ENCODE peak calls at places on chromosomes 7 and 10, in nine cellular contexts. B is OCI-LY7, M is aorta, I is adrenal gland, Q is endodermal cell, E is PC-9, R is PC-3, N is mammary epithelial cell, V is brain microvascular endothelial cell. F is an unnamed sample.

GRCh38 chr7:80781561-80781979 is 137.3 kb downstream of the SEMA3C start:
- DNase-seq in B (no peak), M (no peak), I (peak), Q (peak), E (peak), R (peak), N (peak), V (peak), F (no peak)

GRCh38 chr10:120819366-120819765 is 31.8 kb upstream of the WDR11 start:
- DNase-seq in B (no peak), M (no peak), I (no peak), Q (no peak), E (no peak), R (no peak), N (no peak), V (no peak), F (no peak)

GRCh38 chr10:5532618-5533097 is 7.9 kb downstream of the CALML3 start:
- DNase-seq in B (no peak), M (no peak), I (no peak), Q (peak), E (no peak), R (no peak), N (no peak), V (no peak), F (no peak)

GRCh38 chr10:119025776-119026175 is 3.7 kb upstream of the NANOS1 start:
- DNase-seq in B (no peak), M (no peak), I (no peak), Q (no peak), E (peak), R (peak), N (no peak), V (no peak), F (no peak)

GRCh38 chr7:23685770-23686169 is 5.8 kb downstream of the FAM221A start:
- DNase-seq in B (no peak), M (no peak), I (no peak), Q (no peak), E (no peak), R (peak), N (peak), V (no peak), F (no peak)

GRCh38 chr7:38801786-38802185 is 107.2 kb downstream of the VPS41 start:
- DNase-seq in B (no peak), M (no peak), I (no peak), Q (no peak), E (no peak), R (no peak), N (no peak), V (peak), F (no peak)

GRCh38 chr7:23106491-23106800 is 861 bp downstream of the KLHL7 start:
- DNase-seq in B (no peak), M (no peak), I (no peak), Q (peak), E (no peak), R (peak), N (no peak), V (no peak), F (no peak)

GRCh38 chr7:117019786-117020604 is 66.7 kb downstream of the ST7 start:
- DNase-seq in B (no peak), M (peak), I (peak), Q (peak), E (no peak), R (peak), N (peak), V (peak), F (no peak)

GRCh38 chr10:6514844-6515780 is 65.0 kb downstream of the PRKCQ start:
- DNase-seq in B (no peak), M (no peak), I (peak), Q (no peak), E (no peak), R (no peak), N (no peak), V (no peak), F (no peak)

GRCh38 chr7:49438281-49438680 is 335.2 kb upstream of the VWC2 start:
- DNase-seq in B (no peak), M (no peak), I (no peak), Q (no peak), E (no peak), R (no peak), N (no peak), V (no peak), F (no peak)

GRCh38 chr10:125828311-125828710 is 5.0 kb downstream of the BCCIP start:
- DNase-seq in B (no peak), M (no peak), I (no peak), Q (no peak), E (no peak), R (no peak), N (no peak), V (no peak), F (no peak)

GRCh38 chr10:124962421-124962820 is 20.5 kb downstream of the ZRANB1 start:
- DNase-seq in B (no peak), M (no peak), I (no peak), Q (no peak), E (no peak), R (peak), N (no peak), V (peak), F (no peak)

GRCh38 chr7:76155938-76156337 is 45.8 kb upstream of the SRRM3 start:
- DNase-seq in B (no peak), M (peak), I (peak), Q (no peak), E (no peak), R (no peak), N (peak), V (peak), F (no peak)

GRCh38 chr10:29132821-29133156 is 156.1 kb upstream of the LYZL1 start:
- DNase-seq in B (no peak), M (no peak), I (no peak), Q (no peak), E (no peak), R (no peak), N (no peak), V (no peak), F (no peak)

GRCh38 chr10:13758302-13758701 is 171.5 kb downstream of the PRPF18 start:
- DNase-seq in B (no peak), M (no peak), I (no peak), Q (peak), E (peak), R (no peak), N (peak), V (peak), F (no peak)

GRCh38 chr10:124557648-124558338 is 96.2 kb downstream of the LHPP start:
- DNase-seq in B (no peak), M (peak), I (peak), Q (no peak), E (no peak), R (no peak), N (no peak), V (no peak), F (no peak)

GRCh38 chr7:77759294-77759889 is 38.8 kb downstream of the TMEM60 start:
- DNase-seq in B (peak), M (no peak), I (peak), Q (peak), E (peak), R (peak), N (peak), V (peak), F (peak)

GRCh38 chr10:43264987-43265798 is 1.7 kb downstream of the RASGEF1A start:
- DNase-seq in B (no peak), M (no peak), I (no peak), Q (no peak), E (no peak), R (no peak), N (no peak), V (no peak), F (no peak)

GRCh38 chr7:149716007-149716931 is 57.1 kb downstream of the ZNF467 start:
- DNase-seq in B (no peak), M (no peak), I (no peak), Q (peak), E (no peak), R (no peak), N (peak), V (no peak), F (no peak)

GRCh38 chr7:149715476-149715875 is 57.9 kb downstream of the ZNF467 start:
- DNase-seq in B (no peak), M (no peak), I (no peak), Q (peak), E (no peak), R (no peak), N (no peak), V (no peak), F (no peak)

GRCh38 chr7:149714081-149714909 is 59.1 kb downstream of the ZNF467 start:
- DNase-seq in B (peak), M (peak), I (peak), Q (peak), E (peak), R (peak), N (peak), V (peak), F (peak)

GRCh38 chr7:149713731-149714068 is 59.7 kb downstream of the ZNF467 start:
- DNase-seq in B (no peak), M (no peak), I (no peak), Q (no peak), E (no peak), R (no peak), N (no peak), V (no peak), F (no peak)

GRCh38 chr7:149714910-149715471 is 58.4 kb downstream of the ZNF467 start:
- DNase-seq in B (no peak), M (no peak), I (peak), Q (no peak), E (no peak), R (peak), N (peak), V (no peak), F (peak)
- H3K27ac ChIP-seq in B (no peak), M (peak), I (peak), Q (no peak), E (no peak), R (no peak), N (peak), V (no peak), F (peak)

DNA sequence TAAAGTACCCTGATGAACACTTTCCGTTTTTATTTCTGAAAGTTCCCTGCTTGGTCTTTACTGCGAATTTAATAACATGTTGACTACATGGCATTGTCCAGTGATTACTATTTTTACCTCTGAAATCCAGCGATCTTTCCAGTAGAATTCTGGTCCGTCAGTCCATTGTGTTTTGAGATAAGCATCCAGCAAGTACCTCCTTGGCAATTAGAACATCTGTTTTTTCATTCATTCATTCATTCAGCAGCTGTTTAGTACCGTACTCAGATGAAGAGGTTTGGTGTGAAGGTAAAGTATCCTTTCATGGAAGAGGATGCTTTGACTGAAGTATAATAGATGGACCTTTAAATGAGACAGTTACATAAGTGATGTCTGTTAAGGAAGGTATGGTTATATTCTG is 1.1 kb downstream of the MAPK8 start:
- DNase-seq in B (no peak), M (no peak), I (no peak), Q (no peak), E (no peak), R (no peak), N (no peak), V (no peak), F (no peak)
- H3K27ac ChIP-seq in B (no peak), M (no peak), I (peak), Q (peak), E (no peak), R (no peak), N (peak), V (peak), F (peak)

GRCh38 chr7:102392332-102392731 is 3.8 kb upstream of the PRKRIP1 start:
- DNase-seq in B (no peak), M (no peak), I (no peak), Q (no peak), E (no peak), R (no peak), N (no peak), V (no peak), F (no peak)
- H3K27ac ChIP-seq in B (no peak), M (no peak), I (no peak), Q (no peak), E (peak), R (no peak), N (no peak), V (no peak), F (no peak)

GRCh38 chr7:106346167-106346677 is 61.4 kb upstream of the NAMPT start:
- DNase-seq in B (no peak), M (no peak), I (no peak), Q (no peak), E (no peak), R (peak), N (no peak), V (no peak), F (no peak)

GRCh38 chr7:106346678-106347217 is 62.0 kb upstream of the NAMPT start:
- DNase-seq in B (no peak), M (no peak), I (peak), Q (no peak), E (peak), R (peak), N (peak), V (peak), F (peak)

GRCh38 chr7:106344206-106344605 is 59.4 kb upstream of the NAMPT start:
- DNase-seq in B (no peak), M (no peak), I (no peak), Q (no peak), E (no peak), R (no peak), N (no peak), V (no peak), F (no peak)

GRCh38 chr7:106344861-106345260 is 60.1 kb upstream of the NAMPT start:
- DNase-seq in B (no peak), M (no peak), I (no peak), Q (no peak), E (no peak), R (peak), N (no peak), V (peak), F (no peak)

GRCh38 chr7:106345421-106346166 is 60.8 kb upstream of the NAMPT start:
- DNase-seq in B (no peak), M (peak), I (no peak), Q (no peak), E (no peak), R (peak), N (no peak), V (no peak), F (no peak)
- H3K27ac ChIP-seq in B (no peak), M (no peak), I (no peak), Q (no peak), E (peak), R (peak), N (peak), V (peak), F (peak)